ENCODE peak calls at places on chromosomes 3 and 15, in five cellular contexts. N, M, P, T and H are unnamed samples.

GRCh38 chr3:194906229-194906629 is 220.5 kb downstream of the FAM43A start:
- DNase-seq in N (no peak), M (peak), P (no peak), T (no peak), H (peak)

GRCh38 chr3:29718661-29719065 is 437.8 kb downstream of the RBMS3 start:
- DNase-seq in N (no peak), M (no peak), P (no peak), T (no peak), H (peak)

GRCh38 chr3:25155696-25156471 is 272.2 kb upstream of the RARB start:
- DNase-seq in N (no peak), M (no peak), P (no peak), T (no peak), H (no peak)

GRCh38 chr3:1072040-1072439 is 20.8 kb upstream of the CNTN6 start:
- DNase-seq in N (no peak), M (no peak), P (no peak), T (no peak), H (no peak)

GRCh38 chr15:51382787-51383186 is 41.3 kb downstream of the GLDN start:
- DNase-seq in N (peak), M (peak), P (peak), T (peak), H (peak)

GRCh38 chr15:50820808-50821382 is 55.4 kb upstream of the SPPL2A start:
- DNase-seq in N (no peak), M (no peak), P (no peak), T (no peak), H (no peak)

GRCh38 chr3:152298393-152299242 is 29.9 kb downstream of the MBNL1 start:
- DNase-seq in N (peak), M (peak), P (peak), T (no peak), H (peak)

GRCh38 chr15:35311607-35312006 is 226.5 kb upstream of the NANOGP8 start:
- DNase-seq in N (no peak), M (no peak), P (no peak), T (no peak), H (no peak)

GRCh38 chr15:62067448-62068044 is 769 bp downstream of the C2CD4A start:
- DNase-seq in N (no peak), M (no peak), P (no peak), T (peak), H (no peak)

GRCh38 chr15:75943713-75944215 is 40.1 kb downstream of the FBXO22 start:
- DNase-seq in N (no peak), M (no peak), P (no peak), T (no peak), H (peak)

GRCh38 chr3:120780977-120781376 is 38.4 kb downstream of the GTF2E1 start:
- DNase-seq in N (peak), M (no peak), P (no peak), T (no peak), H (peak)

GRCh38 chr3:46921041-46921440 is 43.5 kb downstream of the PTH1R start:
- DNase-seq in N (no peak), M (no peak), P (no peak), T (no peak), H (no peak)

GRCh38 chr3:112582242-112582874 is 20.5 kb downstream of the SLC35A5 start:
- DNase-seq in N (no peak), M (peak), P (peak), T (no peak), H (peak)

GRCh38 chr15:78345726-78346125 is 5.6 kb downstream of the CRABP1 start:
- DNase-seq in N (no peak), M (no peak), P (no peak), T (no peak), H (no peak)

GRCh38 chr3:19748782-19749447 is 185.1 kb downstream of the EFHB start:
- DNase-seq in N (no peak), M (no peak), P (no peak), T (no peak), H (no peak)

GRCh38 chr3:5185093-5185673 is 2.3 kb upstream of the EDEM1 start:
- DNase-seq in N (no peak), M (no peak), P (no peak), T (no peak), H (no peak)

GRCh38 chr3:156290917-156291268 is 170.5 kb downstream of the KCNAB1 start:
- DNase-seq in N (no peak), M (no peak), P (no peak), T (no peak), H (no peak)

GRCh38 chr3:5427021-5427420 is 239.5 kb downstream of the EDEM1 start:
- DNase-seq in N (no peak), M (no peak), P (no peak), T (no peak), H (no peak)

GRCh38 chr15:92611995-92612745 is 43.4 kb downstream of the FAM174B start:
- DNase-seq in N (no peak), M (no peak), P (no peak), T (no peak), H (no peak)

GRCh38 chr15:29889545-29890329 is 67.5 kb upstream of the TJP1 start:
- DNase-seq in N (no peak), M (no peak), P (no peak), T (no peak), H (no peak)

GRCh38 chr15:101088788-101089578 is 162.9 kb downstream of the CHSY1 start:
- DNase-seq in N (peak), M (peak), P (peak), T (peak), H (no peak)

GRCh38 chr3:64188810-64189560 is 36.3 kb downstream of the PRICKLE2 start:
- DNase-seq in N (peak), M (no peak), P (no peak), T (no peak), H (peak)

GRCh38 chr3:175208316-175208715 is 349.2 kb downstream of the NAALADL2 start:
- DNase-seq in N (no peak), M (no peak), P (no peak), T (no peak), H (peak)

GRCh38 chr3:69084326-69084667 is 440 bp upstream of the ARL6IP5 start:
- DNase-seq in N (peak), M (peak), P (no peak), T (no peak), H (peak)

GRCh38 chr3:38085943-38086324 is 46.9 kb downstream of the DLEC1 start:
- DNase-seq in N (no peak), M (no peak), P (no peak), T (no peak), H (no peak)

GRCh38 chr15:52228928-52229327 is 37.7 kb upstream of the GNB5 start:
- DNase-seq in N (no peak), M (peak), P (peak), T (peak), H (no peak)

GRCh38 chr15:82093774-82094211 is 48.0 kb upstream of the MEX3B start:
- DNase-seq in N (peak), M (peak), P (peak), T (no peak), H (peak)

GRCh38 chr15:32701863-32702262 is 15.9 kb upstream of the GREM1 start:
- DNase-seq in N (no peak), M (no peak), P (no peak), T (no peak), H (peak)

GRCh38 chr3:95460274-95460673 is 1354.1 kb upstream of the EPHA6 start:
- DNase-seq in N (no peak), M (no peak), P (no peak), T (no peak), H (no peak)

GRCh38 chr15:75029378-75030022 is 6.1 kb downstream of the PPCDC start:
- DNase-seq in N (peak), M (peak), P (peak), T (peak), H (peak)

GRCh38 chr3:157087398-157088132 is 72.4 kb downstream of the CCNL1 start:
- DNase-seq in N (no peak), M (no peak), P (no peak), T (no peak), H (no peak)

GRCh38 chr15:91852741-91853500 is 587 bp upstream of the SLCO3A1 start:
- DNase-seq in N (peak), M (peak), P (peak), T (peak), H (peak)

GRCh38 chr3:153163349-153164008 is 1.5 kb downstream of the RAP2B start:
- DNase-seq in N (no peak), M (no peak), P (no peak), T (no peak), H (peak)

DNA sequence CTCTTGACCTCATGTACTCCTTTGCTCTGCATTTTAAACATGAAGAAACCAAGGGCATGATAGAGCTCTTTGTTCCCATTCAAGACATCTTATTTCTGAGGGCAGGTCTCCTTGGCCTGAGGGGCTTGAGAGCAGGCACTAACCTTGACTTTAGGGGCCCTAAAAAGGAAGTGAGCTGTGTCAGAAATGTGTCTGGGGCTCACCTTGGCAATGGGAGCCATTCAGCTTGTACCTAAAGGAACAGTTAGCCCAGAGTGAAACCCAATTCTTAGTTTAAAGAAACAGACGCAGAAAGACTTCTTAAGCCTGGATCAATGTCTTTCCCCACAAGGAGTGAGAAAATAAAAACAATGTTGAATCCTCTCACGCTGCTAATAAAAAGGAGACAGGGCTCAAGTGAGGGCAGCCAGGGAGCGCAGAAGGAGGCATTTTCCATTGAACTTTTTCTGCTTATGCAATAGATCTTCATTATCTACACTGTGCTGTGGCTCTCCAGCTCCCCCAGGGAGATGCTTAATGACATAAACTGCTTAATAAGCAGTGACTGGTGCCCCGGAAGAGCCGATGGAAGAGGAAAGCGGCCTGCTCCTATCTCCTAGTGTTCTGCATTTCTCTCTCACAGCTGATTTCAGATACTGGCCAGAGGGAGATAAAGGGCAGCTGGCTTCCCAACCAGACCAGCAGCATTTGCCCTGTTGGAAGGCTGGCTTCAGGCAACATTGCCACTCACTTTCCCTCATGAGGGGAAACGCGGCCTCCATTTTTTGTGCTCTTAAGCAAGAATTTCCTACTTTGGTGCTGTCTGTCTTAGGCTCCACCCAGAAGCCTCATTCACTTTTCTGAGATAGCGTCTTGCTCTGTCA is 152.0 kb downstream of the OPA1 start:
- DNase-seq in N (no peak), M (peak), P (no peak), T (no peak), H (peak)
- TF ChIP-seq CEBPB in N (no peak), M (peak), P (peak), T (no peak), H (no peak)

GRCh38 chr3:13461169-13462124 is 18.7 kb upstream of the HDAC11 start:
- DNase-seq in N (peak), M (peak), P (peak), T (peak), H (peak)
- TF ChIP-seq USF2 in N (peak), M (peak), P (peak), T (peak), H (no peak)

GRCh38 chr3:59685432-59685831 is 635.6 kb upstream of the CFAP20DC start:
- DNase-seq in N (no peak), M (no peak), P (no peak), T (no peak), H (no peak)
- TF ChIP-seq CEBPB in N (no peak), M (no peak), P (no peak), T (no peak), H (no peak)

GRCh38 chr3:184228376-184229137 is 828 bp upstream of the VWA5B2 start:
- DNase-seq in N (no peak), M (no peak), P (no peak), T (no peak), H (no peak)

GRCh38 chr3:184230081-184230602 is 757 bp downstream of the VWA5B2 start:
- DNase-seq in N (no peak), M (peak), P (peak), T (peak), H (no peak)

GRCh38 chr3:184229424-184230080 is at the start of gene VWA5B2:
- DNase-seq in N (peak), M (peak), P (peak), T (peak), H (peak)

GRCh38 chr3:184230603-184231528 is 1.5 kb downstream of the VWA5B2 start:
- DNase-seq in N (no peak), M (no peak), P (no peak), T (peak), H (no peak)

GRCh38 chr3:184227481-184227935 is 1.9 kb upstream of the VWA5B2 start:
- DNase-seq in N (peak), M (peak), P (peak), T (peak), H (no peak)
- TF ChIP-seq USF2 in N (no peak), M (no peak), P (no peak), T (no peak), H (no peak)

GRCh38 chr3:27532426-27532825 is 48.2 kb upstream of the SLC4A7 start:
- DNase-seq in N (no peak), M (no peak), P (no peak), T (no peak), H (no peak)

GRCh38 chr3:27535809-27536392 is 51.7 kb upstream of the SLC4A7 start:
- DNase-seq in N (no peak), M (no peak), P (no peak), T (no peak), H (peak)

GRCh38 chr3:27536451-27536850 is 52.3 kb upstream of the SLC4A7 start:
- DNase-seq in N (no peak), M (no peak), P (no peak), T (no peak), H (no peak)

GRCh38 chr3:27533718-27534578 is 49.8 kb upstream of the SLC4A7 start:
- DNase-seq in N (peak), M (peak), P (no peak), T (peak), H (peak)

DNA sequence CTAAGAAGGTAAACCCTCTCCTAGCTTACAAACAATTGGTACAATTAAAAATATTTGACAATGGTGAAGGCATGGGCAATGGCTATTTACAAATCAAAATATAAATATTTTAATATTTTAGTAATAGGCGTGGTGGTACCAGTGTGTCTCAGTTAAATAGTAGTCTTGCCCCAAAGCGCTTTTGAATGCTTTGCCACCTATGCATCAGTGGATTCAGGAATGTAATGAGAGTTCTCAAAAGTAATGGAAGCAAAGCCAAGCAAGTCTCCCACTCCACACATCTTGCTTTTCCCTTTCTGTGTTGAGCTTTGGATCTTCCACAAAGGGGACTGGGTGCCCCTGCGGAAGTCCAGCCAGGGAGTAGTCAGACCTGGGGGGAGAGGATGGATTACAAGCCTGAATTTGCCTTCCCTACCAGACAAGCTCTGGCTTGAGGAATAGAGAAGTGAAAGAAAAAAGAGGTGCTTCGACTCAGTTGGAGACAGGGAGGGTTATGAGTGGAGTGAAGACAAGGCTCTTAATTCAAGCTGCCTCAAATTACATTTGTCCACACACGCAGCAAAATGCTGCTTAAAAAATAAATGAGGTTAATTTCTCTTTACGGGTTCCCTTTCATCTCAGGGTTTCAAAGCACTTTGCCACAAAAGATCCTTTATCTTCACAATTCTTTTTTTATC is 48.9 kb upstream of the SLC4A7 start:
- DNase-seq in N (no peak), M (no peak), P (no peak), T (no peak), H (peak)
- TF ChIP-seq CEBPB in N (no peak), M (no peak), P (no peak), T (no peak), H (no peak)

DNA sequence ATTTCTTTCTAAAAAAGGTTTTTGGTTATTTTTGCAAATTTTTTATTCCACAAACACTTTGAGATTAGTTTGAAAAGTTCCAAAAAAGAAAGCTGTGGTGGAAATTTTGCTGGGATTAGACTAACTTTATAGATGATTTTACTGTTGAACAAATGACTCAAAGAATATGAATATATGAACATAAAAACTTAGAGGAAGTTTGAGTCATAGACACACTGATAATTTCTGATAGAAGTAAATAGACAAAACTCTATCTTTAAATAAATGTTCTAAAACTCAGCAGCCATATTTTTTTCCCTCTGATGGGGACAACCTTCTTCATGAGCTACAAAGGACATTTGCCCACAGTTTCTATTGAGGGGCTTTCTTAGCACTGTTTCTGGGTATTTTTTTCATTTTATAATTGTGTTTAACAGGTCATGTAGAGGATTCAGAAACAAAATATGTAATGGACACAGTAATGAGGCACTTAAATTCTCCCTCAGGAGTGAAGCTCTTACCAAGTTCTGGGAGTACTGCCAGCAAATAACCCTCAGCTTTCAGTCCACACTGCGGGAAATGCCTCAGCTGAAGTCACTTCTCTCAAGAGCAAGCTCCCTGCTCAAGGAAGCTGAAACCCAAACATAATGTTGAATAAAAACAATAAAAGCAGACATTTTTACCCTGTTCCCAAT is 157.6 kb downstream of the NFKBIZ start:
- DNase-seq in N (peak), M (no peak), P (no peak), T (no peak), H (peak)
- TF ChIP-seq USF2 in N (no peak), M (no peak), P (no peak), T (no peak), H (no peak)

GRCh38 chr15:41544650-41545015 is 576 bp upstream of the RPAP1 start:
- DNase-seq in N (no peak), M (no peak), P (no peak), T (no peak), H (no peak)

GRCh38 chr15:41546846-41547786 is 3.1 kb upstream of the RPAP1 start:
- DNase-seq in N (no peak), M (no peak), P (no peak), T (no peak), H (peak)

GRCh38 chr15:41543521-41543870 is 561 bp downstream of the RPAP1 start:
- DNase-seq in N (no peak), M (no peak), P (no peak), T (no peak), H (no peak)

GRCh38 chr15:41550066-41550805 is 6.2 kb upstream of the RPAP1 start:
- DNase-seq in N (no peak), M (peak), P (no peak), T (no peak), H (no peak)

DNA sequence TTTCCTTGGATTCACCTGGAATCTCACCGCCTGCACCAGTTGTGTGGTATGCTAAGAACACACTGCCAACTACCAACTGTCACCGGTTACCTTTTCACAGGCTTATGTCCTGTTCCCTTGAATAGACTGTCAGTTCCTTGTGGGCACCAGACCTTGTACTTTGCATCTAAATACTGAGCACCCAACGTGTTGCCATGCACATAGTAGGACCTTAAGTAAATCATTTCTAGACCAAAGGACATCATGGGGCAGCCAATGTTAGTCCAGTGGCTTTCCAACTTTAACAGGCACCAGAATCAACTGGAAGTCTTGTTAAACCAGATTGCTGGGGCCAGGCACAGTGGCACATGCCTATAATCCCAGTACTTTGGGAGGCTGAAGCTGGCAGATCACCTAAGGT is 1.2 kb upstream of the RPAP1 start:
- DNase-seq in N (no peak), M (no peak), P (no peak), T (no peak), H (no peak)
- TF ChIP-seq CEBPB in N (no peak), M (no peak), P (no peak), T (no peak), H (no peak)